ENCODE peak calls at places on chromosome 2, in seven cellular contexts. C is T1000, Q is left ventricle myocardium inferior, Y is GM04503, Z is colonic mucosa, K is midbrain, W is ovary. P is an unnamed sample.

GRCh38 chr2:167869200-167869599 is 378.2 kb downstream of the STK39 start:
- DNase-seq in C (no peak), W (no peak), Y (no peak), K (no peak), Z (no peak), Q (no peak), P (no peak)

GRCh38 chr2:36530983-36531354 is 67.0 kb downstream of the FEZ2 start:
- DNase-seq in Y (no peak), K (no peak), Q (no peak), W (no peak), C (no peak), Z (no peak), P (no peak)

GRCh38 chr2:101921319-101921960 is 70.3 kb upstream of the IL1R2 start:
- DNase-seq in Q (no peak), C (no peak), Z (no peak), Y (no peak), W (no peak), K (peak), P (no peak)

GRCh38 chr2:181813963-181814565 is 77.5 kb upstream of the ITPRID2 start:
- DNase-seq in K (no peak), C (no peak), Z (no peak), W (no peak), Y (no peak), Q (no peak), P (no peak)

GRCh38 chr2:169799555-169799954 is 884 bp downstream of the SSB start:
- DNase-seq in Q (no peak), K (no peak), C (no peak), W (no peak), Y (no peak), Z (no peak), P (no peak)

GRCh38 chr2:15806801-15807417 is 133.4 kb upstream of the MYCN start:
- DNase-seq in Z (no peak), Y (no peak), C (no peak), Q (no peak), K (no peak), W (no peak), P (no peak)

GRCh38 chr2:201261471-201261870 is 1.1 kb downstream of the CASP8 start:
- DNase-seq in Y (no peak), W (no peak), C (no peak), Q (no peak), Z (peak), K (no peak), P (peak)

GRCh38 chr2:72953976-72954375 is 36.7 kb downstream of the EMX1 start:
- DNase-seq in Q (no peak), C (no peak), Z (no peak), Y (no peak), W (no peak), K (no peak), P (no peak)

GRCh38 chr2:1866402-1867091 is 122.2 kb upstream of the PXDN start:
- DNase-seq in C (no peak), Y (no peak), W (no peak), Z (no peak), K (no peak), Q (no peak), P (no peak)

GRCh38 chr2:209872675-209873074 is 101.0 kb downstream of the UNC80 start:
- DNase-seq in W (no peak), C (no peak), Y (no peak), K (peak), Q (peak), Z (no peak), P (no peak)

GRCh38 chr2:69797836-69798465 is 31.5 kb upstream of the GMCL1 start:
- DNase-seq in C (no peak), Z (no peak), Y (no peak), Q (no peak), W (no peak), K (no peak), P (no peak)

GRCh38 chr2:191625016-191625415 is 52.9 kb upstream of the NABP1 start:
- DNase-seq in K (no peak), W (no peak), C (no peak), Q (no peak), Y (no peak), Z (no peak), P (peak)

GRCh38 chr2:29015701-29016470 is 34.8 kb downstream of the TOGARAM2 start:
- DNase-seq in Z (no peak), Q (peak), W (peak), K (no peak), C (no peak), Y (no peak), P (no peak)

GRCh38 chr2:231613655-231614558 is 21.2 kb downstream of the TEX44 start:
- DNase-seq in Z (peak), Q (peak), C (peak), Y (no peak), K (peak), W (peak), P (peak)

GRCh38 chr2:128536925-128537620 is 218.4 kb upstream of the HS6ST1 start:
- DNase-seq in K (no peak), Q (no peak), W (no peak), Y (peak), Z (no peak), C (peak), P (no peak)

GRCh38 chr2:71605781-71606241 is 152.4 kb downstream of the DYSF start:
- DNase-seq in K (no peak), W (peak), C (no peak), Y (no peak), Z (no peak), Q (peak), P (peak)

GRCh38 chr2:103437161-103437560 is 675.3 kb downstream of the TMEM182 start:
- DNase-seq in Q (no peak), K (no peak), W (no peak), Z (no peak), Y (no peak), C (no peak), P (no peak)

GRCh38 chr2:228329279-228329678 is 147.8 kb upstream of the SPHKAP start:
- DNase-seq in Y (no peak), C (no peak), Q (no peak), K (no peak), Z (no peak), W (no peak), P (no peak)

P was measured in Peyer's patch.